ENCODE peak calls at places on chromosomes 11 and 22, in eight cellular contexts. C is uterus, K is fibroblast of mammary gland, W is AG10803, J is endodermal cell, Q is Caco-2, P is astrocyte, Z is mucosa of descending colon. S is an unnamed sample.
A peak's percentile ranks its signal among the peaks of the same experiment; 100 is the strongest.

GRCh38 chr11:47467372-47467771 is 18.4 kb upstream of the RAPSN start:
- DNase-seq in C (no peak), K (no peak), W (no peak), J (peak; percentile 51), Q (no peak), P (no peak), Z (peak; percentile 60), S (no peak)

GRCh38 chr11:20719821-20720220 is 50.4 kb downstream of the NELL1 start:
- DNase-seq in C (no peak), K (no peak), W (no peak), J (no peak), Q (no peak), P (no peak), Z (no peak), S (no peak)

GRCh38 chr11:46489668-46490560 is 98.3 kb upstream of the CHRM4 start:
- DNase-seq in C (no peak), K (peak; percentile 61), W (peak; percentile 43), J (peak; percentile 66), Q (peak; percentile 63), P (peak; percentile 39), Z (no peak), S (peak; percentile 65)

GRCh38 chr11:124674168-124674517 is 439 bp downstream of the SPA17 start:
- DNase-seq in C (no peak), K (no peak), W (no peak), J (no peak), Q (no peak), P (no peak), Z (no peak), S (no peak)

GRCh38 chr11:110857885-110858555 is 145.8 kb upstream of the ARHGAP20 start:
- DNase-seq in C (peak; percentile 15), K (peak; percentile 91), W (peak; percentile 48), J (no peak), Q (no peak), P (peak; percentile 63), Z (peak; percentile 28), S (peak; percentile 67)

GRCh38 chr11:13448876-13449275 is 14.1 kb downstream of the BTBD10 start:
- DNase-seq in C (no peak), K (peak; percentile 48), W (peak; percentile 63), J (no peak), Q (no peak), P (peak; percentile 26), Z (no peak), S (peak; percentile 70)

GRCh38 chr11:45110562-45110961 is 35.9 kb upstream of the PRDM11 start:
- DNase-seq in C (peak; percentile 65), K (peak; percentile 72), W (peak; percentile 75), J (peak; percentile 78), Q (peak; percentile 75), P (peak; percentile 21), Z (no peak), S (peak; percentile 83)

GRCh38 chr22:46918197-46918596 is 155.7 kb downstream of the TBC1D22A start:
- DNase-seq in C (no peak), K (no peak), W (no peak), J (peak; percentile 31), Q (no peak), P (no peak), Z (no peak), S (no peak)

GRCh38 chr11:69435161-69435990 is 46.1 kb upstream of the LINC01488 start:
- DNase-seq in C (no peak), K (no peak), W (no peak), J (peak; percentile 73), Q (peak; percentile 85), P (no peak), Z (peak; percentile 18), S (no peak)

GRCh38 chr11:99781074-99781473 is 760.3 kb downstream of the CNTN5 start:
- DNase-seq in C (no peak), K (no peak), W (no peak), J (no peak), Q (no peak), P (no peak), Z (no peak), S (peak; percentile 30)

GRCh38 chr11:121367434-121367833 is 74.9 kb downstream of the SC5D start:
- DNase-seq in C (no peak), K (peak; percentile 41), W (peak; percentile 7), J (no peak), Q (no peak), P (no peak), Z (no peak), S (peak; percentile 33)

GRCh38 chr11:9609841-9610240 is 36.4 kb downstream of the WEE1 start:
- DNase-seq in C (no peak), K (no peak), W (no peak), J (peak; percentile 16), Q (no peak), P (no peak), Z (no peak), S (no peak)

GRCh38 chr11:15390857-15391256 is 276.1 kb downstream of the INSC start:
- DNase-seq in C (no peak), K (no peak), W (no peak), J (no peak), Q (no peak), P (no peak), Z (no peak), S (no peak)

GRCh38 chr11:131685206-131685605 is 314.8 kb downstream of the NTM start:
- DNase-seq in C (no peak), K (no peak), W (no peak), J (peak; percentile 41), Q (no peak), P (no peak), Z (no peak), S (no peak)

GRCh38 chr11:79156031-79156430 is 284.8 kb downstream of the TENM4 start:
- DNase-seq in C (no peak), K (no peak), W (no peak), J (peak; percentile 23), Q (no peak), P (no peak), Z (no peak), S (no peak)

GRCh38 chr22:45645526-45646414 is 25.9 kb upstream of the ATXN10 start:
- DNase-seq in C (peak; percentile 46), K (peak; percentile 27), W (peak; percentile 34), J (peak; percentile 94), Q (peak; percentile 87), P (no peak), Z (peak; percentile 89), S (peak; percentile 62)

GRCh38 chr11:47443028-47443700 is 5.8 kb downstream of the RAPSN start:
- DNase-seq in C (no peak), K (no peak), W (no peak), J (no peak), Q (no peak), P (no peak), Z (no peak), S (no peak)

GRCh38 chr22:22088658-22089458 is 106.3 kb upstream of the TOP3B start:
- DNase-seq in C (no peak), K (no peak), W (no peak), J (no peak), Q (no peak), P (no peak), Z (no peak), S (no peak)

GRCh38 chr11:68574308-68574707 is 110.0 kb upstream of the GAL start:
- DNase-seq in C (no peak), K (peak; percentile 49), W (peak; percentile 25), J (no peak), Q (no peak), P (peak; percentile 54), Z (no peak), S (peak; percentile 5)

GRCh38 chr11:110434952-110435779 is 5.4 kb downstream of the FDX1 start:
- DNase-seq in C (no peak), K (no peak), W (no peak), J (peak; percentile 70), Q (peak; percentile 64), P (no peak), Z (no peak), S (peak; percentile 13)

GRCh38 chr11:74672956-74673895 is 58.0 kb downstream of the CHRDL2 start:
- DNase-seq in C (peak; percentile 98), K (peak; percentile 99), W (peak; percentile 98), J (peak; percentile 25), Q (no peak), P (peak; percentile 98), Z (peak; percentile 51), S (peak; percentile 98)

GRCh38 chr22:26479043-26479791 is 4.4 kb downstream of the HPS4 start:
- DNase-seq in C (no peak), K (no peak), W (no peak), J (no peak), Q (no peak), P (no peak), Z (no peak), S (no peak)

GRCh38 chr22:35033635-35034296 is 32.2 kb upstream of the ISX start:
- DNase-seq in C (no peak), K (no peak), W (no peak), J (no peak), Q (no peak), P (no peak), Z (no peak), S (no peak)

GRCh38 chr22:29342577-29343312 is 27.2 kb upstream of the RASL10A start:
- DNase-seq in C (no peak), K (no peak), W (no peak), J (no peak), Q (no peak), P (no peak), Z (no peak), S (no peak)

GRCh38 chr11:122656631-122657101 is 1.1 kb downstream of the UBASH3B start:
- DNase-seq in C (no peak), K (peak; percentile 58), W (no peak), J (peak; percentile 85), Q (peak; percentile 64), P (peak; percentile 39), Z (no peak), S (peak; percentile 30)

GRCh38 chr11:62787005-62787759 is at the start of gene TMEM179B:
- DNase-seq in C (peak; percentile 99), K (peak; percentile 97), W (peak; percentile 96), J (peak; percentile 99), Q (peak; percentile 98), P (peak; percentile 95), Z (peak; percentile 96), S (peak; percentile 99)
- TF ChIP-seq CTCF in C (peak; percentile 61), K (peak; percentile 40), W (peak; percentile 59), J (no peak), Q (peak; percentile 82), P (peak; percentile 43), Z (peak; percentile 44), S (peak; percentile 73)

DNA sequence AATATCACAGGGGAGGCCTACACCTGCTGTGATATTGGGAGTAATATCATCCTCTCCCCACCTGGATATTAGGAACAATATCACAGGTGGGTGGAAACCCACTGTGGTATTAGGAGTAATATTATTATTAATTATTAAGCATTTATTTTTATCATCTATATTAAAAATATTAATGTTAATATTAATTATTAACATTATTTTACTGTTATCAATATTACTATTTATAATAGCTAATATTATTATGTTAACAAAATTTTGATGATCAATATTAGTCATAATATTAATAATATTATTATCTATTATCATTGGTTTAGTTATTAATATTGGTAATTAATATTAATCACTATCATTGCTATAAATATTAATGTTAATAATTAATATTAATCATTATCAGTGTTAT is 161.1 kb upstream of the API5 start:
- DNase-seq in C (no peak), K (no peak), W (no peak), J (no peak), Q (no peak), P (no peak), Z (no peak), S (no peak)
- H3K4me3 ChIP-seq in C (no peak overlapping the region), K (no peak overlapping the region), W (no peak overlapping the region), J (no peak overlapping the region), Q (no peak overlapping the region), P (no peak overlapping the region), Z (no peak overlapping the region), S (no peak overlapping the region)

GRCh38 chr22:50576070-50576469 is 2.2 kb downstream of the CPT1B start:
- DNase-seq in C (no peak), K (peak; percentile 56), W (peak; percentile 23), J (peak; percentile 70), Q (peak; percentile 67), P (peak; percentile 12), Z (no peak), S (peak; percentile 63)
- TF ChIP-seq CTCF in C (no peak), K (peak; percentile 41), W (peak; percentile 20), J (peak; percentile 66), Q (peak; percentile 59), P (peak; percentile 25), Z (no peak), S (peak; percentile 15)

GRCh38 chr11:66080055-66080817 is 10.2 kb downstream of the PACS1 start:
- DNase-seq in C (peak; percentile 57), K (peak; percentile 90), W (peak; percentile 94), J (no peak), Q (peak; percentile 38), P (peak; percentile 74), Z (no peak), S (peak; percentile 90)
- H3K4me3 ChIP-seq in C (no peak overlapping the region), K (no peak overlapping the region), W (no peak overlapping the region), J (no peak overlapping the region), Q (no peak overlapping the region), P (no peak overlapping the region), Z (no peak overlapping the region), S (no peak overlapping the region)

S was measured in cardiac fibroblast.